ENCODE peak calls at places on chromosome 10, in eight cellular contexts. Q is cardiac fibroblast, Z is Panc1, M is fibroblast of pulmonary artery, X is bronchial epithelial cell, R is GM12865, O is GM23338, K is fibroblast of the aortic adventitia. G is an unnamed sample.

GRCh38 chr10:92573091-92573797 is 649 bp downstream of the IDE start:
- DNase-seq in Q (peak), Z (no peak), M (peak), X (peak), R (peak), O (peak), K (peak), G (no peak)

GRCh38 chr10:112345743-112346142 is 28.2 kb upstream of the ACSL5 start:
- DNase-seq in Q (no peak), Z (no peak), M (no peak), X (no peak), R (no peak), O (no peak), K (no peak), G (no peak)

GRCh38 chr10:102475451-102476040 is 24.2 kb upstream of the C10orf95 start:
- DNase-seq in Q (no peak), Z (no peak), M (no peak), X (no peak), R (no peak), O (no peak), K (no peak), G (no peak)

GRCh38 chr10:79258894-79259293 is 88.4 kb upstream of the PPIF start:
- DNase-seq in Q (no peak), Z (no peak), M (no peak), X (no peak), R (no peak), O (no peak), K (no peak), G (no peak)

GRCh38 chr10:2761971-2762370 is 305.4 kb upstream of the PFKP start:
- DNase-seq in Q (no peak), Z (no peak), M (no peak), X (no peak), R (no peak), O (no peak), K (no peak), G (no peak)

GRCh38 chr10:12405342-12406320 is 56.3 kb downstream of the CAMK1D start:
- DNase-seq in Q (no peak), Z (peak), M (no peak), X (peak), R (no peak), O (peak), K (no peak), G (no peak)

GRCh38 chr10:77165445-77166316 is 471.9 kb downstream of the KCNMA1 start:
- DNase-seq in Q (peak), Z (peak), M (peak), X (peak), R (peak), O (peak), K (peak), G (no peak)

GRCh38 chr10:26378763-26379361 is 59.3 kb upstream of the APBB1IP start:
- DNase-seq in Q (no peak), Z (no peak), M (no peak), X (no peak), R (no peak), O (no peak), K (peak), G (peak)

GRCh38 chr10:62769574-62770242 is 34.8 kb upstream of the ADO start:
- DNase-seq in Q (peak), Z (no peak), M (peak), X (no peak), R (peak), O (peak), K (peak), G (no peak)

GRCh38 chr10:100025528-100026070 is 15.9 kb upstream of the DNMBP start:
- DNase-seq in Q (no peak), Z (no peak), M (no peak), X (no peak), R (no peak), O (no peak), K (no peak), G (no peak)

GRCh38 chr10:103977204-103977603 is 10.3 kb downstream of the SLK start:
- DNase-seq in Q (no peak), Z (no peak), M (no peak), X (no peak), R (no peak), O (no peak), K (no peak), G (no peak)

GRCh38 chr10:118314882-118315281 is 27.2 kb downstream of the FAM204A start:
- DNase-seq in Q (no peak), Z (no peak), M (no peak), X (no peak), R (no peak), O (no peak), K (no peak), G (no peak)

GRCh38 chr10:118310822-118311221 is 31.3 kb downstream of the FAM204A start:
- DNase-seq in Q (peak), Z (no peak), M (peak), X (peak), R (no peak), O (no peak), K (no peak), G (no peak)

GRCh38 chr10:118308664-118309063 is 33.5 kb downstream of the FAM204A start:
- DNase-seq in Q (no peak), Z (no peak), M (no peak), X (no peak), R (no peak), O (peak), K (no peak), G (no peak)

GRCh38 chr10:118309911-118310310 is 32.2 kb downstream of the FAM204A start:
- DNase-seq in Q (no peak), Z (no peak), M (no peak), X (no peak), R (no peak), O (no peak), K (no peak), G (no peak)

DNA sequence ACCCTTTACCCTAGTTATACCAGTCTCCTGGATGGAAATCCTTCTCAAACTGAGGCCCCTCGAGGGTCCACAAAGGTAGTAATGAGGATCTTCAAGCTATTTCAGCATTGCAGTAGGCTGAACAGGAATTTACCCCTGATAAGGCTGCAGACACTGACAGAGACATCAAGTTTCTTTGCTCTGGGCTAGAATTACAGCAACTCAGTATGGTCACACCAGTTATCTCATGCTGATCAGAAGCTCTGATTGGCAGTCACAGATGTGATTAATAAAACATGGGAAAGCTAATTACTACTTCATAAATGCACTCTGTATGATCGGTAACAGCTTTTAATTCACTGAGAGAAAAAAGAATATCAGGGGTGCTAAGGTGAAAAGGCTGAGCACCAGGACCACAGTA is 30.6 kb downstream of the FAM204A start:
- DNase-seq in Q (no peak), Z (no peak), M (no peak), X (no peak), R (no peak), O (no peak), K (no peak), G (no peak)
- H3K4me3 ChIP-seq in Q (no peak), Z (no peak), M (no peak), X (no peak), R (no peak), O (no peak), K (no peak), G (no peak)

GRCh38 chr10:29897430-29897829 is 162.0 kb downstream of the JCAD start:
- DNase-seq in Q (no peak), Z (no peak), M (no peak), X (no peak), R (no peak), O (no peak), K (no peak), G (no peak)

GRCh38 chr10:29895436-29895835 is 163.9 kb downstream of the JCAD start:
- DNase-seq in Q (peak), Z (no peak), M (peak), X (no peak), R (no peak), O (peak), K (peak), G (peak)

GRCh38 chr10:29897999-29898716 is 161.2 kb downstream of the JCAD start:
- DNase-seq in Q (no peak), Z (no peak), M (no peak), X (no peak), R (no peak), O (no peak), K (peak), G (no peak)

DNA sequence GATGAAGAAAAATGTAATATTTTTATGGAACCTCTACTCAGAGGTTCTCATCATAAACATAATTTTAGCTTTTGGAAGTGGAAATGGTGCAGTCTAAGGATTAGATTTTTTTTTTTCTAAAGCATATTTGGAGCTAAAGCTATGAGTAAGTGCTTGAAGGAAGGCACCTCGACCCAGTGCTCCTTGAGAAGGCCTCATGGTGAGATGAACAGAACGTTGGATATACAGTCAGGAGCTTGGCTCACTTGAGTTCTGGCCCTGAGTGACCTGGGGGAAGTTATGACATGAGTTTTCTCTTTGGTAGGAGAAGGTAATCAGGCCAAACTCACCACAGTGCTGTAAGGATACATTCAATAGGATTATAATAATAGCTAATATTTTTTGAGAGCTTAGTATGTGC is 163.3 kb downstream of the JCAD start:
- DNase-seq in Q (peak), Z (no peak), M (peak), X (no peak), R (no peak), O (no peak), K (peak), G (no peak)
- TF ChIP-seq CTCF in Q (no peak), Z (no peak), M (no peak), X (no peak), R (no peak), O (no peak), K (no peak), G (no peak)

GRCh38 chr10:31803606-31804195 is 124.9 kb downstream of the ARHGAP12 start:
- DNase-seq in Q (no peak), Z (no peak), M (no peak), X (no peak), R (no peak), O (peak), K (no peak), G (no peak)

GRCh38 chr10:31804416-31804815 is 124.2 kb downstream of the ARHGAP12 start:
- DNase-seq in Q (no peak), Z (no peak), M (no peak), X (no peak), R (no peak), O (no peak), K (peak), G (no peak)

GRCh38 chr10:31808258-31809218 is 120.1 kb downstream of the ARHGAP12 start:
- DNase-seq in Q (peak), Z (peak), M (peak), X (peak), R (peak), O (peak), K (peak), G (peak)
- H3K4me3 ChIP-seq in Q (no peak), Z (no peak), M (peak), X (no peak), R (peak), O (no peak), K (peak), G (peak)

GRCh38 chr10:5283305-5284158 is 81.2 kb upstream of the UCN3 start:
- DNase-seq in Q (peak), Z (no peak), M (peak), X (peak), R (peak), O (peak), K (peak), G (no peak)
- TF ChIP-seq CTCF in Q (peak), Z (peak), M (peak), X (peak), R (peak), O (peak), K (peak), G (peak)

DNA sequence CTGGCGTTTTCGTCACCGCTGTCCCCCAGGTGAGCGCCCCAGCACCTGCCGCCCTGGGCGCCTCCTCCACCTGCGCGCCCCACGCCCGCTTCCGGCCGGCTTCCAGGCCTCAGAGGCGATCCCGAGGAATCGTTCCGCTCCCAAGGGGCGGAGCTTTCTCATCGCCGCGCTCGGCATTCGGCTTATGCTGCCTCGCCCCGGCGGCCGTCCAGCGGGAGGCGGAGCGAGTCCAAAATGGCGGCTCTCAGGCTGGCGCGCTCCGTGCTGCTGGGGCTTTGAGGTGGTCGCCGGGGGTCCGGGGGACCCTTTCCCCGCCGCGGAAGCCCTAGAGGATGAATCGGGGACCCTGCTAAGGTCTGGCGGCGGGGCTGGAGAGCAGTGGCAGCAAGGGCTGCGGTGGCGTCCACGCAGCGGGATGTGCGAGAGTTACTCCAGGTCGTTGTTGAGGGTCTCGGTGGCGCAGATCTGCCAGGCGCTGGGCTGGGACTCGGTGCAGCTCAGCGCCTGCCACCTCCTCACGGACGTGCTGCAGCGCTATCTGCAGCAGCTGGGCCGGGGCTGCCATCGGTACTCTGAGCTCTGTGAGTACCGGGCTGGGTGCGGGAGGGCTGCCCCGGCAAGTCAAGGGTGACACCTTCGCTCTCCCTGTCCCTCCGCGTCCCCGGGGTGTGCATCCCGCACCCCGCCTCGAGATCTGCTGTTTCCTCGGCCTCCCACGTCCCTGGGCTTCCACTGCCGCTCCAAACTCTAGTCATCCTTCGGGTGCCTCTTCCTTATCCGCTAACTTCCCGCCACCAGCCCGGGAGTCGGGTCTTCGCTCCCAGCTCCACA is at the start of gene TAF3:
- DNase-seq in Q (peak), Z (no peak), M (peak), X (peak), R (peak), O (peak), K (peak), G (peak)
- H3K4me3 ChIP-seq in Q (peak), Z (peak), M (peak), X (peak), R (peak), O (peak), K (peak), G (peak)

DNA sequence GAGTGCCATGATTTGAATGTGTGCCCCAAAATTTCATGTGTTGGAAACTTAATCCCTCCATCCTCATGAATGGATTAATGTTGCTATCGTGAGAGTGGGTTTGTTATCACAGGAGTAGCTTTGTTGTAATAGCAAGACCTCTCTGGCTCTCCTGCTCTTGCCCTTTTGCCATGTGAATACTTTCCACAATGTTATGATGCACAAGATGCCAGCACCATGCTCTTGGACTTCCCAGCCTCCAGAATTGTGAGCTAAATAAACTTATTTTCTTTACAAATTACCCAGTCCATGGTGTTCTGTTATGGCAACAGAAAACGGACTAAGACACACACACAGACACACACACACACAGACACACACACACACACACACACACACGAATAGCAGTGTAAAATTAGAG is 51.3 kb upstream of the TM9SF3 start:
- DNase-seq in Q (no peak), Z (no peak), M (no peak), X (no peak), R (no peak), O (no peak), K (no peak), G (no peak)
- TF ChIP-seq CTCF in Q (no peak), Z (no peak), M (no peak), X (no peak), R (no peak), O (no peak), K (no peak), G (no peak)

GRCh38 chr10:22646291-22646926 is 68.0 kb downstream of the PIP4K2A start:
- DNase-seq in Q (no peak), Z (no peak), M (no peak), X (no peak), R (peak), O (no peak), K (no peak), G (no peak)
- H3K4me3 ChIP-seq in Q (no peak), Z (no peak), M (no peak), X (no peak), R (no peak), O (no peak), K (no peak), G (no peak)

GRCh38 chr10:131670341-131670740 is 230.5 kb upstream of the PPP2R2D start:
- DNase-seq in Q (no peak), Z (no peak), M (no peak), X (no peak), R (no peak), O (no peak), K (no peak), G (no peak)
- TF ChIP-seq CTCF in Q (no peak), Z (no peak), M (no peak), X (no peak), R (no peak), O (peak), K (no peak), G (no peak)